ENCODE peak calls at places on chromosome 7, in eight cellular contexts. M is pancreas, V is ovary, Z is heart left ventricle, L is HFF-Myc, W is fibroblast of lung, F is AG09309, D is spleen. G is an unnamed sample.

GRCh38 chr7:10672186-10672585 is 301.5 kb upstream of the PHF14 start:
- DNase-seq in L (no peak), Z (no peak), F (no peak), V (no peak), W (no peak), D (no peak), M (no peak), G (no peak)

GRCh38 chr7:111931016-111931517 is 275.1 kb downstream of the DOCK4 start:
- DNase-seq in W (peak; percentile 65), Z (no peak), F (peak; percentile 18), V (no peak), L (peak; percentile 39), M (no peak), D (no peak), G (peak; percentile 23)

GRCh38 chr7:106080307-106080987 is 31.7 kb downstream of the SYPL1 start:
- DNase-seq in F (no peak), V (no peak), W (no peak), L (no peak), D (no peak), M (no peak), Z (no peak), G (no peak)

GRCh38 chr7:134307320-134307719 is 9.4 kb downstream of the SLC35B4 start:
- DNase-seq in W (peak; percentile 47), V (no peak), F (no peak), D (no peak), M (no peak), Z (no peak), L (no peak), G (peak; percentile 55)

GRCh38 chr7:77813180-77813579 is 14.6 kb downstream of the PHTF2 start:
- DNase-seq in L (no peak), Z (no peak), F (no peak), M (no peak), D (no peak), V (no peak), W (no peak), G (no peak)

GRCh38 chr7:13641699-13642098 is 347.8 kb downstream of the ETV1 start:
- DNase-seq in F (no peak), D (no peak), V (no peak), L (no peak), M (no peak), W (peak; percentile 47), Z (no peak), G (peak; percentile 72)

GRCh38 chr7:27453702-27454405 is 208.8 kb downstream of the HIBADH start:
- DNase-seq in V (no peak), L (no peak), W (peak; percentile 85), M (no peak), F (no peak), Z (no peak), D (no peak), G (peak; percentile 84)

GRCh38 chr7:68248973-68249372 is 1252.3 kb downstream of the TYW1 start:
- DNase-seq in V (no peak), M (no peak), F (no peak), D (no peak), W (no peak), Z (no peak), L (no peak), G (no peak)

GRCh38 chr7:2045559-2046405 is 187.0 kb downstream of the MAD1L1 start:
- DNase-seq in M (peak; percentile 17), L (no peak), W (no peak), Z (no peak), V (no peak), F (no peak), D (peak; percentile 61), G (no peak)

GRCh38 chr7:98840604-98841508 is 29.0 kb downstream of the TMEM130 start:
- DNase-seq in W (no peak), L (no peak), V (no peak), M (no peak), F (no peak), D (no peak), Z (no peak), G (peak; percentile 67)

GRCh38 chr7:131008840-131009651 is 275.0 kb upstream of the KLF14 start:
- DNase-seq in W (peak; percentile 57), V (no peak), F (no peak), L (no peak), M (no peak), Z (no peak), D (no peak), G (peak; percentile 65)

DNA sequence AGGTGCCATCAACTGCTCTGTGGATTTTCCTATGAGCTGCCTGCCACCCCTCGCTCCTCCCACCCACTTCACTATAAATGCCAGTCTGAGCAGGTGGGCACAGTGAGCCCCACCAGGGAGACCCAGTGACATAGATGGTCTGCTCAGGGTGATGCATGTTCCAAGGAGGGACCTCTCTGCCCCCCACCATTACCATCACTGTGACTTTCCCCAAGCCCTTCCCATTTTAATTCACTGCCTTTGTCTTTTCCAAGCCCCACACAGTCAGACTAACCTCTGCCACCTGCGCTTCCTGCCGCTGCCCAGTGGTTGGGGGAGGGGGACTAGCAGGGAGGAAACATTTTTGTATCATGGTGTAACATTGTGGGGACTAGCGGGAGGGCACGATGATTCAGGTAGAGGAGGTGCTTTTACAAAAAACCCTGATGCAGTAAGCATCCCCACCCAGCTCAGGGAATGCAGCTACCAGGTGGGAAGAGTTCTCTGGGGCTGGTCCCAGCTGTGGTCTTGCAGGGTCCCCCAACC is 24.6 kb downstream of the PRSS2 start:
- DNase-seq in W (no peak), L (no peak), Z (no peak), D (peak; percentile 91), M (no peak), F (no peak), V (no peak), G (no peak)
- H3K4me3 ChIP-seq in W (no peak overlapping the region), L (no peak overlapping the region), Z (no peak overlapping the region), D (peak overlapping the region; percentile 42), M (no peak overlapping the region), F (no peak overlapping the region), V (no peak overlapping the region), G (no peak overlapping the region)

DNA sequence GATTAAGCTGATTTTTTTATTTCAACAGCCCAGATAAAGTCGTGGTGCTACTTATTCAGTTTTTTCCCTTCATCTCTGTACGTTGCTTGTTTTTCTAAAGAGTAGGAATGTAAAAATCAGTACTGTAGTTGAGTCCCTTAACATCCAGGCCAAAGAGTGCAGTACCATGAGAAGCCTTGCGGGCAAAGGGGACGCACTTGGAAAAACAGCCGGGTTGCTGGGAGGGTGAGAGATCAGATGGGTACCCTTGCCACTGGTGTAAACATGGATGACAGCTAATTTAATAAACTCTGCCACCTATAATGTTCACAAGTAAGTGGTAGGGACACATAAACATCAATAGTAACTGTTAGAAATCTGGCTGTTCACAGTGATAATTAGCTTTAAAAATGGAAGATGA is 175.9 kb downstream of the POU6F2 start:
- DNase-seq in F (no peak), W (no peak), M (no peak), V (no peak), D (no peak), L (no peak), Z (no peak), G (no peak)
- TF ChIP-seq CTCF in F (peak; percentile 11), W (no peak), M (no peak), V (no peak), D (no peak), L (no peak), Z (no peak), G (no peak)

GRCh38 chr7:100678291-100678984 is 4.9 kb downstream of the GNB2 start:
- DNase-seq in W (no peak), Z (no peak), M (peak; percentile 55), L (no peak), F (no peak), D (peak; percentile 81), V (peak; percentile 25), G (no peak)

GRCh38 chr7:100677308-100678095 is 4.0 kb downstream of the GNB2 start:
- DNase-seq in W (no peak), D (peak; percentile 84), M (peak; percentile 46), F (no peak), Z (no peak), L (no peak), V (peak; percentile 27), G (no peak)

GRCh38 chr7:100674441-100675407 is 1.2 kb downstream of the GNB2 start:
- DNase-seq in W (no peak), F (no peak), D (peak; percentile 92), L (no peak), V (peak; percentile 37), Z (no peak), M (peak; percentile 59), G (no peak)

GRCh38 chr7:100675581-100676350 is 2.2 kb downstream of the GNB2 start:
- DNase-seq in V (peak; percentile 88), M (peak; percentile 80), W (peak; percentile 67), F (no peak), L (peak; percentile 25), D (peak; percentile 99), Z (peak; percentile 88), G (peak; percentile 70)

GRCh38 chr7:100676501-100677306 is 3.2 kb downstream of the GNB2 start:
- DNase-seq in W (no peak), M (peak; percentile 42), Z (no peak), D (peak; percentile 85), L (no peak), F (no peak), V (peak; percentile 25), G (no peak)
- H3K4me3 ChIP-seq in W (peak overlapping the region; percentile 44), M (no peak overlapping the region), Z (peak overlapping the region; percentile 94), D (peak overlapping the region; percentile 89), L (peak overlapping the region; percentile 86), F (peak overlapping the region; percentile 99), V (peak overlapping the region; percentile 77), G (peak overlapping the region; percentile 24)

GRCh38 chr7:151626422-151627115 is 106.9 kb upstream of the RHEB start:
- DNase-seq in V (no peak), L (no peak), M (peak; percentile 51), D (no peak), W (peak; percentile 35), Z (peak; percentile 28), F (no peak), G (no peak)
- TF ChIP-seq CTCF in V (no peak), L (peak; percentile 22), M (no peak), D (peak; percentile 43), W (peak; percentile 30), Z (peak; percentile 21), F (peak; percentile 45), G (peak; percentile 28)

GRCh38 chr7:51950811-51951210 is 634.2 kb upstream of the COBL start:
- DNase-seq in V (no peak), M (no peak), Z (no peak), D (no peak), F (no peak), W (no peak), L (no peak), G (no peak)
- H3K4me3 ChIP-seq in V (no peak overlapping the region), M (no peak overlapping the region), Z (no peak overlapping the region), D (no peak overlapping the region), F (no peak overlapping the region), W (no peak overlapping the region), L (no peak overlapping the region), G (no peak overlapping the region)

GRCh38 chr7:21261627-21262564 is 166.0 kb upstream of the SP4 start:
- DNase-seq in W (peak; percentile 35), V (no peak), D (peak; percentile 71), M (peak; percentile 15), L (no peak), Z (no peak), F (no peak), G (peak; percentile 26)
- TF ChIP-seq CTCF in W (peak; percentile 59), V (no peak), D (peak; percentile 57), M (no peak), L (peak; percentile 42), Z (peak; percentile 27), F (peak; percentile 55), G (peak; percentile 50)

GRCh38 chr7:151017370-151017952 is 6.8 kb downstream of the ATG9B start:
- DNase-seq in L (no peak), Z (no peak), F (no peak), D (no peak), V (no peak), W (no peak), M (no peak), G (no peak)
- H3K4me3 ChIP-seq in L (no peak overlapping the region), Z (no peak overlapping the region), F (no peak overlapping the region), D (peak overlapping the region; percentile 32), V (no peak overlapping the region), W (no peak overlapping the region), M (no peak overlapping the region), G (no peak overlapping the region)

GRCh38 chr7:100719523-100720319 is 547 bp upstream of the EPO start:
- DNase-seq in F (peak; percentile 31), L (no peak), V (no peak), Z (no peak), W (peak; percentile 65), M (no peak), D (no peak), G (peak; percentile 44)
- TF ChIP-seq CTCF in F (peak; percentile 82), L (peak; percentile 47), V (no peak), Z (no peak), W (peak; percentile 51), M (no peak), D (no peak), G (peak; percentile 37)